ENCODE peak calls at places on chromosomes 7 and 10, in nine cellular contexts. R is cardiac fibroblast; E is ACHN; X is EH; A is naive thymus-derived CD8-positive, alpha-beta T cell; D is Right ventricle myocardium inferior; V is activated effector memory CD4-positive, alpha-beta T cell treated with Interleukin-2 at 50 U/mL for 16 hours; Z is activated T-helper 1 cell treated with anti-CD3 and anti-CD28 coated beads, Interleukin-2, amount 50 U/mL, for 16 hours; Y is pancreas. Q is an unnamed sample.

GRCh38 chr7:134334408-134334807 is 17.7 kb upstream of the SLC35B4 start:
- DNase-seq in Z (no peak), R (no peak), D (no peak), X (no peak), A (no peak), Y (no peak), E (no peak), V (no peak), Q (no peak)

GRCh38 chr7:101238226-101239182 is 902 bp upstream of the CLDN15 start:
- DNase-seq in V (no peak), R (no peak), E (no peak), X (no peak), D (no peak), A (no peak), Z (no peak), Y (no peak), Q (no peak)

GRCh38 chr7:131945313-131945831 is 388.9 kb upstream of the PODXL start:
- DNase-seq in Z (no peak), Y (peak), X (peak), V (no peak), D (no peak), R (peak), E (peak), A (no peak), Q (peak)

GRCh38 chr10:75556320-75556719 is 124.9 kb downstream of the LRMDA start:
- DNase-seq in Y (no peak), Z (no peak), R (no peak), V (no peak), D (no peak), E (no peak), X (no peak), A (no peak), Q (no peak)

GRCh38 chr7:132709971-132710567 is 133.8 kb upstream of the PLXNA4 start:
- DNase-seq in X (peak), R (peak), A (peak), D (no peak), V (no peak), Y (no peak), E (peak), Z (no peak), Q (no peak)

GRCh38 chr10:92691042-92691590 is 1.4 kb downstream of the HHEX start:
- DNase-seq in V (no peak), Z (no peak), R (no peak), Y (peak), E (no peak), D (no peak), A (no peak), X (no peak), Q (peak)

GRCh38 chr10:24603333-24603732 is 120.4 kb downstream of the ARHGAP21 start:
- DNase-seq in Y (no peak), X (peak), D (no peak), R (peak), E (no peak), Z (no peak), V (no peak), A (no peak), Q (no peak)

GRCh38 chr10:89086801-89087513 is 96.4 kb downstream of the FAS start:
- DNase-seq in A (no peak), D (peak), Y (no peak), E (no peak), Z (no peak), V (no peak), X (peak), R (peak), Q (peak)

GRCh38 chr10:94225589-94225988 is 137.2 kb downstream of the NOC3L start:
- DNase-seq in E (peak), Z (no peak), R (no peak), Y (no peak), V (no peak), X (peak), A (no peak), D (no peak), Q (no peak)

GRCh38 chr10:10872706-10873276 is 144.9 kb upstream of the CELF2 start:
- DNase-seq in E (no peak), D (no peak), Z (no peak), Y (no peak), A (no peak), R (peak), V (no peak), X (peak), Q (no peak)

GRCh38 chr10:43040482-43041256 is 36.2 kb upstream of the RET start:
- DNase-seq in D (no peak), Z (no peak), X (no peak), R (no peak), Y (no peak), E (no peak), A (no peak), V (no peak), Q (no peak)

GRCh38 chr7:46146454-46147255 is 225.6 kb upstream of the IGFBP3 start:
- DNase-seq in Y (no peak), E (no peak), A (no peak), R (peak), X (peak), D (peak), V (no peak), Z (no peak), Q (no peak)

GRCh38 chr7:44445986-44446671 is 44.3 kb downstream of the NUDCD3 start:
- DNase-seq in E (no peak), D (no peak), A (no peak), Y (no peak), V (no peak), R (no peak), Z (no peak), X (no peak), Q (no peak)

GRCh38 chr10:131700506-131700905 is 200.3 kb upstream of the PPP2R2D start:
- DNase-seq in R (no peak), D (peak), Y (no peak), V (no peak), A (no peak), X (no peak), E (no peak), Z (no peak), Q (no peak)

GRCh38 chr10:45373003-45373782 is 823 bp upstream of the ALOX5 start:
- DNase-seq in E (no peak), Y (peak), D (no peak), A (peak), R (no peak), Z (no peak), X (no peak), V (peak), Q (peak)

GRCh38 chr10:7667262-7668141 is 736 bp upstream of the ITIH5 start:
- DNase-seq in Y (peak), V (no peak), R (no peak), A (peak), X (no peak), D (peak), Z (no peak), E (no peak), Q (peak)

GRCh38 chr10:3365630-3366029 is 193.0 kb upstream of the PITRM1 start:
- DNase-seq in D (no peak), E (no peak), R (no peak), A (no peak), Y (no peak), V (no peak), Z (no peak), X (no peak), Q (no peak)

GRCh38 chr10:32149257-32149955 is 93.2 kb upstream of the KIF5B start:
- DNase-seq in X (peak), A (no peak), D (no peak), E (no peak), V (no peak), Z (no peak), Y (no peak), R (peak), Q (no peak)

GRCh38 chr10:79024296-79024695 is 44.5 kb upstream of the ZMIZ1 start:
- DNase-seq in A (no peak), Y (no peak), V (no peak), Z (no peak), D (no peak), R (no peak), X (no peak), E (no peak), Q (no peak)

GRCh38 chr7:138753611-138754010 is 44.2 kb upstream of the TMEM213 start:
- DNase-seq in Y (no peak), X (no peak), Z (no peak), E (no peak), V (no peak), A (peak), R (no peak), D (no peak), Q (no peak)

GRCh38 chr7:99453105-99453504 is 12.9 kb downstream of the ATP5MF start:
- DNase-seq in Z (no peak), V (no peak), A (no peak), D (no peak), R (no peak), X (no peak), E (no peak), Y (no peak), Q (no peak)

GRCh38 chr7:131103997-131104396 is 223.7 kb upstream of the MKLN1 start:
- DNase-seq in X (peak), E (peak), V (no peak), Y (no peak), Z (no peak), R (peak), D (no peak), A (peak), Q (no peak)

GRCh38 chr7:105521027-105521730 is 892 bp downstream of the PUS7 start:
- DNase-seq in E (peak), Y (peak), V (peak), Z (peak), X (peak), D (peak), A (peak), R (peak), Q (peak)